ENCODE peak calls at places on chromosome 14, in six cellular contexts. F, R, U, P, Y and I are unnamed samples. For H3K4me1, the result is how much of the 10 kb centered on the place peaks cover.

GRCh38 chr14:50762001-50762930 is 68.7 kb downstream of the NIN start:
- DNase-seq in F (no peak), R (no peak), U (no peak), P (no peak), Y (no peak), I (no peak)

GRCh38 chr14:61396694-61397093 is 75.3 kb downstream of the PRKCH start:
- DNase-seq in F (no peak), R (no peak), U (no peak), P (no peak), Y (no peak), I (no peak)

GRCh38 chr14:89508863-89509262 is 91.8 kb upstream of the FOXN3 start:
- DNase-seq in F (no peak), R (no peak), U (no peak), P (no peak), Y (no peak), I (no peak)

GRCh38 chr14:24314377-24315193 is 3.3 kb downstream of the LTB4R start:
- DNase-seq in F (no peak), R (no peak), U (no peak), P (no peak), Y (no peak), I (no peak)

GRCh38 chr14:105867961-105868599 is 341.7 kb downstream of the TMEM121 start:
- DNase-seq in F (peak), R (no peak), U (no peak), P (no peak), Y (no peak), I (peak)

GRCh38 chr14:79294506-79294905 is 916.8 kb downstream of the DIO2 start:
- DNase-seq in F (no peak), R (no peak), U (no peak), P (no peak), Y (no peak), I (no peak)

GRCh38 chr14:101475468-101476257 is 85.6 kb upstream of the DIO3 start:
- DNase-seq in F (peak), R (no peak), U (no peak), P (no peak), Y (peak), I (no peak)

GRCh38 chr14:31090872-31091764 is 64.9 kb upstream of the STRN3 start:
- DNase-seq in F (peak), R (no peak), U (no peak), P (peak), Y (no peak), I (peak)

GRCh38 chr14:53153702-53154112 is 584 bp upstream of the DDHD1 start:
- DNase-seq in F (no peak), R (no peak), U (no peak), P (no peak), Y (no peak), I (no peak)

GRCh38 chr14:95455246-95455645 is 61.2 kb downstream of the SYNE3 start:
- DNase-seq in F (no peak), R (no peak), U (no peak), P (no peak), Y (no peak), I (no peak)

GRCh38 chr14:59679872-59680271 is 103.3 kb upstream of the CCDC175 start:
- DNase-seq in F (peak), R (no peak), U (peak), P (no peak), Y (no peak), I (peak)

GRCh38 chr14:72024043-72024407 is 91.8 kb downstream of the RGS6 start:
- DNase-seq in F (peak), R (no peak), U (peak), P (peak), Y (no peak), I (no peak)

GRCh38 chr14:21399311-21399870 is 15.6 kb upstream of the SUPT16H start:
- DNase-seq in F (no peak), R (no peak), U (no peak), P (no peak), Y (no peak), I (no peak)

GRCh38 chr14:57725399-57726077 is 140.4 kb downstream of the SLC35F4 start:
- DNase-seq in F (no peak), R (no peak), U (no peak), P (no peak), Y (no peak), I (no peak)

GRCh38 chr14:20857630-20858261 is 33.4 kb upstream of the RNASE3 start:
- DNase-seq in F (peak), R (peak), U (peak), P (peak), Y (peak), I (peak)

GRCh38 chr14:105247715-105248367 is 492 bp upstream of the BTBD6 start:
- DNase-seq in F (no peak), R (no peak), U (no peak), P (no peak), Y (no peak), I (no peak)

GRCh38 chr14:71003156-71003555 is 95.9 kb downstream of the PCNX1 start:
- DNase-seq in F (no peak), R (no peak), U (no peak), P (no peak), Y (no peak), I (no peak)

GRCh38 chr14:71004481-71004880 is 97.2 kb downstream of the PCNX1 start:
- DNase-seq in F (no peak), R (no peak), U (no peak), P (no peak), Y (no peak), I (no peak)

GRCh38 chr14:71005076-71005475 is 97.8 kb downstream of the PCNX1 start:
- DNase-seq in F (no peak), R (no peak), U (no peak), P (no peak), Y (no peak), I (no peak)

GRCh38 chr14:70999117-70999516 is 91.9 kb downstream of the PCNX1 start:
- DNase-seq in F (no peak), R (no peak), U (no peak), P (no peak), Y (no peak), I (no peak)

GRCh38 chr14:71001742-71002141 is 94.5 kb downstream of the PCNX1 start:
- DNase-seq in F (no peak), R (no peak), U (no peak), P (no peak), Y (no peak), I (no peak)
- H3K4me1 ChIP-seq in F (under half), R (under half), U (under half), P (under half), Y (under half), I (under half)

GRCh38 chr14:64674829-64675228 is 29.4 kb upstream of the PLEKHG3 start:
- DNase-seq in F (no peak), R (no peak), U (no peak), P (no peak), Y (no peak), I (no peak)

GRCh38 chr14:64671591-64671990 is 32.6 kb upstream of the PLEKHG3 start:
- DNase-seq in F (peak), R (no peak), U (peak), P (peak), Y (no peak), I (no peak)

GRCh38 chr14:64673329-64673728 is 30.9 kb upstream of the PLEKHG3 start:
- DNase-seq in F (no peak), R (no peak), U (no peak), P (no peak), Y (no peak), I (no peak)

GRCh38 chr14:64675246-64675645 is 29.0 kb upstream of the PLEKHG3 start:
- DNase-seq in F (no peak), R (no peak), U (no peak), P (no peak), Y (no peak), I (no peak)

DNA sequence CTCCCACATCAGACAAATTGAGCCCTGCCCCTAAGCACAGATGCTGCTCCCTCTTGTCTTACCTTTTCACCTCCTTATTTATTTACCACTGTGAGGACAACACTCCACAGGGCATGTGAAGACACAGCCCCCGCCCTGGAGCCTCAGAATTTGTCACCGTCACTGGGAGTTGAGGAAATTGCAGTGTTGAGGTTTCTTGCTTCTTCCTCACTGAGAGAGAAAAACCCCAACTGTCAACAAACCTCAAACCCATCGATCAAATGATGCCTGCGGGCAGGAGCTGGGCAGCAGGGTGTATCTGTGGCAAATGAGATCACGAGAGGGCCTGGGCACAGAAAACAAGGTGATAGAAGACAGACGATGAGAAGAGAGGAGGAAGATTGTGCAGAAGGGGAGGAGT is 30.5 kb upstream of the PLEKHG3 start:
- DNase-seq in F (no peak), R (no peak), U (no peak), P (no peak), Y (no peak), I (no peak)
- H3K27ac ChIP-seq in F (no peak), R (no peak), U (no peak), P (no peak), Y (no peak), I (peak)

GRCh38 chr14:68368850-68369249 is 424.0 kb downstream of the ZFP36L1 start:
- DNase-seq in F (no peak), R (no peak), U (no peak), P (no peak), Y (no peak), I (no peak)

GRCh38 chr14:68365228-68365627 is 427.6 kb downstream of the ZFP36L1 start:
- DNase-seq in F (no peak), R (no peak), U (no peak), P (no peak), Y (no peak), I (no peak)

GRCh38 chr14:68367444-68368014 is 425.3 kb downstream of the ZFP36L1 start:
- DNase-seq in F (no peak), R (no peak), U (no peak), P (no peak), Y (no peak), I (no peak)

GRCh38 chr14:68364823-68365222 is 428.0 kb downstream of the ZFP36L1 start:
- DNase-seq in F (peak), R (no peak), U (no peak), P (no peak), Y (no peak), I (no peak)

DNA sequence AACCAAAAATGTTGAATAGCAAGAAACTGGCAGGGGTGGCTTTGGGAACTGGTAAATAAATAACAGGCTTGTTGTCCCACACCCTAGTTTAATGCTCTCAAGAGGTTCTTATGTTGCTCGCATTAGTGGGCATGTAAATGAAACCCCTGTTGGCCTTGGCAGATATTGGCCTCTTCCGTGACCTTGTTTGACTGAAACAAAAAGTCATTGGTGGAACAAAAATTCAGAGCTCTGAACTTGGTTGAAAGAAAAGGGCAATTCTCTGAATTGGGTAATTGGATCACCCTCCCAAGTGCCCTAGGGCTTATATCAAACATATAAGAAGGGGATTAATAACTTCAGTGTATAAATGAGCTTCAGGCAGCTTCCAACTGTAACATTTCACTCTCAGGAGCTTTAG is 426.2 kb downstream of the ZFP36L1 start:
- DNase-seq in F (no peak), R (no peak), U (no peak), P (no peak), Y (no peak), I (no peak)
- H3K4me1 ChIP-seq in F (under half), R (under half), U (under half), P (under half), Y (under half), I (under half)

GRCh38 chr14:64700894-64701293 is 3.3 kb upstream of the PLEKHG3 start:
- DNase-seq in F (no peak), R (no peak), U (no peak), P (no peak), Y (no peak), I (no peak)

GRCh38 chr14:64702493-64703392 is 1.5 kb upstream of the PLEKHG3 start:
- DNase-seq in F (peak), R (no peak), U (no peak), P (no peak), Y (peak), I (peak)

GRCh38 chr14:64703393-64704144 is 655 bp upstream of the PLEKHG3 start:
- DNase-seq in F (no peak), R (no peak), U (no peak), P (no peak), Y (no peak), I (no peak)

GRCh38 chr14:64700290-64700689 is 3.9 kb upstream of the PLEKHG3 start:
- DNase-seq in F (no peak), R (no peak), U (no peak), P (no peak), Y (no peak), I (no peak)

DNA sequence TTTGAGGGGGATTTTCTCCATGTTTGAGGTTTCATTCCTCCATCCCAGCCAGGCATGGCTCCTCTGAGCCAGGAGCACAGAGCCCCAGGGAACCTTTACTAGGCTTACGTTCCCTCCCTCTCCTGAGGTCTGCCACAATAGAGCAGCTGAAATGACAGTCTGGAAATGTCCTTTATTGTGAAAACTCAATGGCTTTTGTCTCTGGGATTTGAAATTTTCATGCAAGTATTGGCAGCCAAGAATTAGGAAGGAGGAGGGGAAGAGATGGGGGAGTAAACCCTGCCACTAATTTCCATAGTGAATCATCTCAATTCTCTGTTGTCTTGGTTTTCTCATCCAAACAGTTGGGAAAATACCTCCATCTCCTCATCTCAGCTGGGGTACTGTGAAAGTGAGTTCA is 2.6 kb upstream of the PLEKHG3 start:
- DNase-seq in F (no peak), R (no peak), U (peak), P (no peak), Y (no peak), I (no peak)
- H3K27ac ChIP-seq in F (no peak), R (no peak), U (no peak), P (no peak), Y (no peak), I (no peak)

GRCh38 chr14:75303415-75303814 is 24.8 kb downstream of the FOS start:
- DNase-seq in F (peak), R (peak), U (peak), P (no peak), Y (no peak), I (no peak)
- H3K4me1 ChIP-seq in F (under half), R (under half), U (under half), P (under half), Y (under half), I (under half)